ENCODE peak calls at places on chromosomes 7 and 10, in nine cellular contexts. T is hippocampal formation, S is cardiac muscle cell, M is EL, P is left kidney, Q is NCI-H1105, F is osteocyte, C is naive B cell, N is C1 segment of cervical spinal cord. G is an unnamed sample.

GRCh38 chr7:137590686-137591255 is 247.2 kb upstream of the PTN start:
- DNase-seq in M (no peak), Q (no peak), P (no peak), F (no peak), C (no peak), S (no peak), T (no peak), N (no peak), G (no peak)

GRCh38 chr7:102450242-102450641 is 14.4 kb downstream of the ALKBH4 start:
- DNase-seq in T (no peak), Q (no peak), S (no peak), F (no peak), C (peak), M (no peak), P (no peak), N (no peak), G (no peak)

GRCh38 chr10:116947838-116948529 is 57.0 kb downstream of the SHTN1 start:
- DNase-seq in M (peak), C (no peak), P (no peak), F (no peak), Q (no peak), S (no peak), N (no peak), T (no peak), G (peak)

GRCh38 chr7:116211006-116211912 is 920 bp downstream of the TES start:
- DNase-seq in Q (peak), C (peak), S (peak), N (no peak), F (peak), T (no peak), P (peak), M (peak), G (peak)

GRCh38 chr7:116554436-116554835 is 29.6 kb downstream of the CAV1 start:
- DNase-seq in Q (no peak), F (no peak), N (no peak), S (no peak), C (no peak), M (peak), T (no peak), P (no peak), G (no peak)

GRCh38 chr10:71133710-71134686 is 78.4 kb upstream of the UNC5B start:
- DNase-seq in T (no peak), P (no peak), F (peak), Q (no peak), C (no peak), S (no peak), N (no peak), M (no peak), G (no peak)

GRCh38 chr7:129825554-129826267 is 127.0 kb downstream of the UBE2H start:
- DNase-seq in S (peak), F (peak), T (peak), M (peak), P (peak), C (peak), N (peak), Q (peak), G (peak)

GRCh38 chr10:25683291-25683690 is 250.7 kb upstream of the MYO3A start:
- DNase-seq in C (no peak), S (no peak), T (no peak), N (no peak), Q (no peak), M (no peak), P (no peak), F (no peak), G (no peak)

GRCh38 chr7:22445140-22445722 is 54.8 kb downstream of the STEAP1B start:
- DNase-seq in S (peak), M (no peak), T (no peak), C (peak), F (no peak), P (peak), N (no peak), Q (peak), G (peak)

GRCh38 chr10:559767-560047 is 129.8 kb downstream of the DIP2C start:
- DNase-seq in F (no peak), S (no peak), N (no peak), Q (no peak), T (no peak), M (no peak), C (no peak), P (no peak), G (no peak)

GRCh38 chr10:91665842-91666241 is 33.0 kb upstream of the PPP1R3C start:
- DNase-seq in N (no peak), Q (no peak), S (no peak), T (no peak), C (no peak), P (no peak), M (peak), F (no peak), G (no peak)

GRCh38 chr10:67808706-67809105 is 29.3 kb downstream of the DNAJC12 start:
- DNase-seq in F (no peak), S (no peak), M (no peak), N (no peak), Q (no peak), P (no peak), T (no peak), C (no peak), G (no peak)

GRCh38 chr10:14478639-14479038 is 147.9 kb upstream of the FRMD4A start:
- DNase-seq in N (no peak), S (peak), M (peak), P (peak), F (peak), C (no peak), Q (peak), T (peak), G (peak)

GRCh38 chr10:70272925-70273316 is 10.9 kb downstream of the NPFFR1 start:
- DNase-seq in Q (no peak), N (no peak), F (no peak), P (peak), T (no peak), M (peak), C (peak), S (no peak), G (no peak)

G was measured in H7.